ENCODE peak calls at places on chromosomes 1 and 21, in nine cellular contexts. Y is stomach, A is A549, U is heart left ventricle, F is K562, R is adrenal gland, M is prostate gland, J is suprapubic skin, C is right lobe of liver. N is an unnamed sample.

GRCh38 chr1:169326644-169327316 is 40.8 kb downstream of the NME7 start:
- DNase-seq in A (no peak), C (no peak), U (no peak), J (no peak), F (no peak), R (no peak), M (no peak), Y (no peak), N (no peak)

GRCh38 chr1:244576259-244576892 is 76.5 kb upstream of the DESI2 start:
- DNase-seq in Y (no peak), U (no peak), F (no peak), M (no peak), A (no peak), R (no peak), C (no peak), J (no peak), N (no peak)

GRCh38 chr1:221740941-221741363 is 937 bp downstream of the DUSP10 start:
- DNase-seq in C (peak; percentile 52), Y (no peak), M (peak; percentile 28), A (no peak), R (peak; percentile 26), J (no peak), F (no peak), U (no peak), N (peak; percentile 23)

GRCh38 chr1:201021333-201022177 is 2.0 kb downstream of the KIF21B start:
- DNase-seq in J (no peak), A (no peak), Y (no peak), F (no peak), U (no peak), C (peak; percentile 31), R (no peak), M (no peak), N (no peak)

GRCh38 chr1:214549604-214550338 is 1.6 kb downstream of the PTPN14 start:
- DNase-seq in A (peak; percentile 40), C (no peak), F (no peak), Y (no peak), R (no peak), J (no peak), U (no peak), M (peak; percentile 10), N (no peak)

GRCh38 chr21:43712268-43712942 is 6.5 kb upstream of the PDXK start:
- DNase-seq in C (no peak), M (peak; percentile 88), R (peak; percentile 77), U (no peak), J (no peak), A (peak; percentile 77), Y (peak; percentile 84), F (no peak), N (no peak)

GRCh38 chr1:7315316-7315715 is 455.8 kb upstream of the VAMP3 start:
- DNase-seq in F (no peak), Y (no peak), C (no peak), J (no peak), A (no peak), R (no peak), M (no peak), U (no peak), N (no peak)

GRCh38 chr1:31583082-31583994 is 7.0 kb downstream of the TINAGL1 start:
- DNase-seq in A (no peak), M (no peak), R (no peak), Y (no peak), C (no peak), F (no peak), J (no peak), U (peak; percentile 66), N (peak; percentile 82)

GRCh38 chr1:168583571-168583970 is 7.2 kb downstream of the XCL1 start:
- DNase-seq in U (no peak), M (no peak), F (no peak), A (no peak), J (no peak), R (no peak), Y (no peak), C (no peak), N (no peak)

GRCh38 chr1:164651378-164651951 is 92.5 kb downstream of the PBX1 start:
- DNase-seq in R (peak; percentile 83), F (no peak), U (no peak), C (no peak), Y (peak; percentile 38), J (no peak), A (peak; percentile 25), M (no peak), N (no peak)

GRCh38 chr1:195150768-195151167 is 1457.5 kb downstream of the KCNT2 start:
- DNase-seq in F (no peak), U (no peak), J (no peak), Y (no peak), M (no peak), R (no peak), A (no peak), C (no peak), N (no peak)

GRCh38 chr21:44305691-44306090 is 5.8 kb downstream of the PFKL start:
- DNase-seq in U (no peak), R (no peak), C (no peak), J (no peak), M (no peak), F (no peak), A (no peak), Y (no peak), N (no peak)

GRCh38 chr1:29475256-29475800 is 239.0 kb downstream of the PTPRU start:
- DNase-seq in R (no peak), A (no peak), U (no peak), C (no peak), J (no peak), M (no peak), Y (peak; percentile 21), F (no peak), N (peak; percentile 76)

GRCh38 chr1:71526824-71527223 is 446.0 kb upstream of the ZRANB2 start:
- DNase-seq in F (no peak), R (no peak), A (no peak), C (no peak), M (no peak), Y (no peak), U (no peak), J (no peak), N (no peak)

GRCh38 chr1:237411621-237412020 is 369.6 kb downstream of the RYR2 start:
- DNase-seq in A (no peak), Y (no peak), U (no peak), F (no peak), M (no peak), J (no peak), C (no peak), R (no peak), N (no peak)

GRCh38 chr1:32111040-32111628 is 3.3 kb downstream of the KPNA6 start:
- DNase-seq in A (no peak), J (no peak), U (no peak), M (no peak), F (no peak), R (no peak), Y (no peak), C (no peak), N (no peak)

GRCh38 chr1:185539277-185539943 is 194.8 kb upstream of the HMCN1 start:
- DNase-seq in A (no peak), M (no peak), J (no peak), C (no peak), R (no peak), F (no peak), Y (no peak), U (no peak), N (no peak)

GRCh38 chr1:117026361-117026760 is 24.8 kb downstream of the CD101 start:
- DNase-seq in C (no peak), J (no peak), R (no peak), A (no peak), F (no peak), M (no peak), Y (no peak), U (no peak), N (no peak)

GRCh38 chr1:12447849-12448312 is 170.1 kb downstream of the DHRS3 start:
- DNase-seq in F (no peak), J (no peak), R (peak; percentile 42), C (no peak), Y (no peak), U (no peak), A (no peak), M (no peak), N (no peak)

DNA sequence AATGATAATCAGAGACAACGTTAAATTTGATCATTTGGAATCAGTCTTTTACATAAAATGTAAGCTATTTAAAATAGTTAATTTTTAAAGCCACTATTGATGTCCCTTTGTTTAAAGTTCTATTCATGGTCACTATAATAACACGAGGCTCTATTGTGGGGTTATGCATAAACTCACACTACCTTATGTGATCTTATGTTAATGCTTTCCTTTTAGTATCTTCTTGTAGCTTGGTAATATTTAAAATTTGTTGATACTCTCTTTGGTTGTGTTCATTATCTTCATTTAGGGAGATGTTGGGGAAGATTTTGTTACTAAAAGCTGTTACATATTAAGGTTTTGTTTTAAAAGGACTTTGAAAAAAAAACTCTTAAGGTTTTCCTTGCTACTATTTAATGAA is 1.2 kb downstream of the B3GALT2 start:
- DNase-seq in C (no peak), R (no peak), J (no peak), M (no peak), Y (no peak), A (no peak), U (no peak), F (no peak), N (no peak)
- H3K4me3 ChIP-seq in C (no peak overlapping the region), R (no peak overlapping the region), J (peak overlapping the region; percentile 36), M (peak overlapping the region; percentile 25), Y (peak overlapping the region; percentile 40), A (no peak overlapping the region), U (peak overlapping the region; percentile 48), F (no peak overlapping the region), N (no peak overlapping the region)

GRCh38 chr1:202860744-202861419 is 28.1 kb downstream of the RABIF start:
- DNase-seq in J (no peak), A (peak; percentile 55), Y (peak; percentile 77), F (peak; percentile 80), R (peak; percentile 51), U (peak; percentile 32), M (peak; percentile 90), C (peak; percentile 91), N (no peak)
- TF ChIP-seq POLR2A in J (no peak), A (no peak), Y (no peak), F (no peak), R (no peak), U (no peak), M (peak; percentile 39), C (peak; percentile 7), N (no peak)

GRCh38 chr1:158999301-159000069 is 10.2 kb upstream of the IFI16 start:
- DNase-seq in M (peak; percentile 85), A (no peak), J (peak; percentile 93), C (peak; percentile 61), F (no peak), Y (no peak), R (peak; percentile 90), U (peak; percentile 78), N (peak; percentile 96)
- H3K4me3 ChIP-seq in M (peak overlapping the region; percentile 23), A (no peak overlapping the region), J (peak overlapping the region; percentile 57), C (peak overlapping the region; percentile 39), F (no peak overlapping the region), Y (peak overlapping the region; percentile 45), R (peak overlapping the region; percentile 18), U (peak overlapping the region; percentile 48), N (peak overlapping the region; percentile 12)

DNA sequence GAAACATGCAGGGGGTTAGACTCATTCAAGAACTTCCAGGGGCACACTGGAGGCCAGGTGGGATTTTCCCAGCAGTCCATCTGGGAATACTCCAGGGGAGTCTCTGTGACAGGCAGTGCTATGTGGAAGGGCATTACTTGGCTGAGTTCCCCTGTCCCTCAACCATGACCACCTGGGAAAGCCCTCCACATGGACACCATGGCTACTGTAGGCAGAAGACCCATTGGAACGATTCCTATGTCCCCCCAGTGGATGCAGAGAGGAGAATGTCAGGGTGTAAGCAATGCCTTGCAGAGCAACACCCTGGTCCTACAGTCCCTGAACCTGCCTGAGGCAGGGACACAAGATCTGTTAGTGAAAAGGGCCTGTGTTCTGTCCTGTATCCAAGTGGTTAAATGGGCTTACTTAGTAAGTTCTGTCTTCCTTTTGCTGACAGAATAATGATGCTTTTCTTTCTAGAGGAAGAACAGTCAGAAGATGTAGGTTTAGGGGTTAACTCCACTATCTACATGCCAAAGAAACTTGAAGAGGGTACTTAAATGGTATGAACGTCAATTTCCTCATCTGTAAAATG is 13.4 kb downstream of the SLAMF1 start:
- DNase-seq in A (no peak), R (no peak), U (no peak), C (no peak), J (no peak), M (no peak), Y (no peak), F (no peak), N (no peak)
- TF ChIP-seq POLR2A in A (no peak), R (no peak), U (no peak), C (no peak), J (no peak), M (no peak), Y (no peak), F (no peak), N (no peak)

N was measured in lower leg skin.